ENCODE peak calls at places on chromosomes 13 and 19, in eight cellular contexts. U is NT2/D1; S is GM23248; V is HepG2; I is CD8-positive, alpha-beta T cell; Z is lower lobe of right lung; W is breast epithelium; Q is upper lobe of left lung. H is an unnamed sample.

GRCh38 chr19:51572908-51573307 is 1.8 kb downstream of the ZNF175 start:
- DNase-seq in U (no peak), S (peak; percentile 91), V (no peak), I (no peak), Z (no peak), W (no peak), Q (no peak), H (no peak)

GRCh38 chr13:20161275-20161950 is 561 bp upstream of the GJA3 start:
- DNase-seq in U (no peak), S (peak; percentile 64), V (no peak), I (peak; percentile 24), Z (no peak), W (no peak), Q (peak; percentile 89), H (no peak)

GRCh38 chr19:10009714-10010224 is 535 bp downstream of the COL5A3 start:
- DNase-seq in U (no peak), S (no peak), V (no peak), I (no peak), Z (no peak), W (no peak), Q (no peak), H (no peak)

GRCh38 chr13:110869805-110870706 is 44.8 kb downstream of the ANKRD10 start:
- DNase-seq in U (no peak), S (peak; percentile 100), V (peak; percentile 89), I (no peak), Z (peak; percentile 76), W (peak; percentile 93), Q (peak; percentile 78), H (peak; percentile 15)

GRCh38 chr19:12163841-12164240 is 945 bp downstream of the ZNF136 start:
- DNase-seq in U (no peak), S (peak; percentile 87), V (no peak), I (no peak), Z (no peak), W (no peak), Q (no peak), H (no peak)

GRCh38 chr19:4124638-4125037 is 716 bp upstream of the MAP2K2 start:
- DNase-seq in U (no peak), S (no peak), V (no peak), I (no peak), Z (no peak), W (no peak), Q (no peak), H (no peak)

GRCh38 chr13:48749699-48750473 is 96.2 kb downstream of the CYSLTR2 start:
- DNase-seq in U (no peak), S (peak; percentile 100), V (peak; percentile 76), I (no peak), Z (peak; percentile 65), W (no peak), Q (no peak), H (no peak)

GRCh38 chr13:78610381-78610883 is 7.1 kb upstream of the POU4F1 start:
- DNase-seq in U (no peak), S (no peak), V (no peak), I (no peak), Z (no peak), W (no peak), Q (no peak), H (peak; percentile 19)

GRCh38 chr19:42272535-42272897 is 3.5 kb downstream of the CIC start:
- DNase-seq in U (no peak), S (no peak), V (no peak), I (no peak), Z (no peak), W (no peak), Q (peak; percentile 65), H (no peak)

GRCh38 chr19:43726736-43727592 is 11.1 kb downstream of the IRGC start:
- DNase-seq in U (no peak), S (peak; percentile 51), V (no peak), I (no peak), Z (no peak), W (peak; percentile 59), Q (no peak), H (no peak)

GRCh38 chr19:8340341-8341096 is 2.5 kb downstream of the KANK3 start:
- DNase-seq in U (no peak), S (no peak), V (no peak), I (no peak), Z (peak; percentile 75), W (no peak), Q (no peak), H (no peak)

GRCh38 chr19:3132971-3133792 is 2.7 kb upstream of the GNA15 start:
- DNase-seq in U (no peak), S (peak; percentile 78), V (no peak), I (peak; percentile 66), Z (no peak), W (no peak), Q (peak; percentile 52), H (peak; percentile 13)

GRCh38 chr19:51501594-51502263 is at the start of gene SIGLEC12:
- DNase-seq in U (no peak), S (no peak), V (no peak), I (no peak), Z (peak; percentile 71), W (no peak), Q (no peak), H (no peak)

GRCh38 chr13:20446405-20446804 is 79.3 kb downstream of the CRYL1 start:
- DNase-seq in U (no peak), S (no peak), V (no peak), I (no peak), Z (no peak), W (no peak), Q (no peak), H (no peak)

GRCh38 chr19:38255759-38256052 is 468 bp downstream of the PPP1R14A start:
- DNase-seq in U (no peak), S (no peak), V (no peak), I (no peak), Z (no peak), W (no peak), Q (no peak), H (no peak)

GRCh38 chr13:28012383-28012782 is 23.9 kb upstream of the URAD start:
- DNase-seq in U (no peak), S (peak; percentile 9), V (no peak), I (no peak), Z (no peak), W (no peak), Q (no peak), H (no peak)

GRCh38 chr19:18665771-18666202 is 17.7 kb upstream of the CRTC1 start:
- DNase-seq in U (no peak), S (no peak), V (no peak), I (no peak), Z (no peak), W (no peak), Q (peak; percentile 75), H (no peak)

GRCh38 chr19:51681286-51681956 is 11.7 kb upstream of the SPACA6 start:
- DNase-seq in U (no peak), S (no peak), V (no peak), I (no peak), Z (no peak), W (no peak), Q (no peak), H (no peak)

GRCh38 chr13:75415720-75416119 is 66.2 kb downstream of the TBC1D4 start:
- DNase-seq in U (no peak), S (peak; percentile 82), V (no peak), I (no peak), Z (no peak), W (no peak), Q (no peak), H (no peak)

GRCh38 chr13:29810145-29810742 is 40.2 kb downstream of the UBL3 start:
- DNase-seq in U (no peak), S (no peak), V (peak; percentile 5), I (no peak), Z (no peak), W (no peak), Q (no peak), H (peak; percentile 18)

GRCh38 chr13:45257638-45258338 is 56.9 kb upstream of the KCTD4 start:
- DNase-seq in U (no peak), S (peak; percentile 49), V (no peak), I (no peak), Z (no peak), W (no peak), Q (no peak), H (no peak)

GRCh38 chr13:106619688-106620555 is 52.0 kb upstream of the ARGLU1 start:
- DNase-seq in U (peak; percentile 33), S (peak; percentile 83), V (peak; percentile 40), I (no peak), Z (no peak), W (no peak), Q (no peak), H (no peak)

DNA sequence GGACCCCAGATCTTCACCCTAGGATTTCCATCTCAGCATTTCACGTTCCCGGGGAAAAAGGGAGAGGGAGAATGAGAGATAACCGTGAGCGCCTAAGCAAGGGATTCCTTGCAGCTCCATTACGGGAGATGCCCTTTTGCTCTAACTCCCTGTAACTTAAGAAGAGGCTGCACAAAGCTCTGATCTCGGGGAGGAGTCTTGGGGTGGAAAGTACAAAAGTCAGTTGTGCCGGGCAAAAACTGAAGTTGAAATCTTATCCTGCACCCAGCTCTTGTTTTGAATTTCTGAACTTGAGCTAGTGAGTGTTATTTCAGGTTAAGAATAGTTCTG is 256.4 kb upstream of the SOX21 start:
- DNase-seq in U (no peak), S (no peak), V (no peak), I (no peak), Z (no peak), W (no peak), Q (no peak), H (no peak)
- H3K4me3 ChIP-seq in U (peak overlapping the region; percentile 57), S (peak overlapping the region; percentile 50), V (no peak overlapping the region), I (no peak overlapping the region), Z (no peak overlapping the region), W (no peak overlapping the region), Q (no peak overlapping the region), H (no peak overlapping the region)

GRCh38 chr13:46894534-46894906 is 2.3 kb downstream of the HTR2A start:
- DNase-seq in U (no peak), S (peak; percentile 72), V (no peak), I (no peak), Z (no peak), W (no peak), Q (no peak), H (no peak)
- H3K4me3 ChIP-seq in U (no peak overlapping the region), S (peak overlapping the region; percentile 96), V (no peak overlapping the region), I (no peak overlapping the region), Z (peak overlapping the region; percentile 65), W (peak overlapping the region; percentile 46), Q (peak overlapping the region; percentile 45), H (peak overlapping the region; percentile 43)

DNA sequence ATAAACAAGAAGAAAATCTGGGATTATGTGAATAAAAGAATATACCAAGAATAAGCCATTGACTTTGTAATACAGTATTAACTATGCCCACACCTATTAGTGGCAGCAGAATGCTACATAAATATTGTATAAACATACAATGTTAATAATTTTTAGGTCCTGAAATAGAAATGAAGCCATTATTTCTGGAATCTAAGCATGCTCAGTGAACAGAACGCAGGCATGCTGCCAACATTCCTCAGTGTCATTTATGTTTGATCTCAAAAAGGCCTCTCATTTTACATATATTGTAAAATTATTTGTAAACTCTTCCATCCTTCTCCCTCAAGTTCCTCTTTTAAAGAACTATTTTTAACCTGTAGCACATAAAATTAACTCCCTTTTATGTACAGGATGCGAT is 118.9 kb downstream of the VWA8 start:
- DNase-seq in U (no peak), S (no peak), V (no peak), I (no peak), Z (no peak), W (no peak), Q (no peak), H (no peak)
- H3K4me3 ChIP-seq in U (no peak overlapping the region), S (no peak overlapping the region), V (no peak overlapping the region), I (no peak overlapping the region), Z (no peak overlapping the region), W (no peak overlapping the region), Q (no peak overlapping the region), H (no peak overlapping the region)

DNA sequence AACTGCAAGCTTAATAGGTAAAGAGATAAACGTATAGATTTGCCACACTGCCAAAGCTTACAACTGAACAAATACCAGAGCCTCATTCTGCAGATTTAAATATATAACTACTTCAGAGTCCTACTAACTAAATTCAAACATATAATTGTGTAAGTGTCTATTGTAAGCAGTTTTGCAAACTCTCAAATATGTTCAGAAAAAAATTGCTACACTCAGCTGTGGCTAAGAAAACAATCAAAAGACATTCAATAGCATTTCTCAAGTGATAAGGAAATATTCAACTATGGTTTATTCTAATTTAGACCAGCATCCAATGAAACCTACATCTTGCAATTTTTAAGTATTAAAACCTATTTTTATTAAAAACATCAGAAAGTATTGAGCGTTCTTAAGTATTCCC is 202.4 kb downstream of the KCTD12 start:
- DNase-seq in U (no peak), S (no peak), V (no peak), I (no peak), Z (no peak), W (no peak), Q (no peak), H (no peak)
- H3K4me3 ChIP-seq in U (no peak overlapping the region), S (no peak overlapping the region), V (no peak overlapping the region), I (no peak overlapping the region), Z (no peak overlapping the region), W (no peak overlapping the region), Q (no peak overlapping the region), H (no peak overlapping the region)